ENCODE peak calls at places on chromosome 6, in seven cellular contexts. K, E, I, D, B, R and W are unnamed samples.

GRCh38 chr6:1024587-1024986 is 287.3 kb upstream of the FOXQ1 start:
- DNase-seq in K (no peak), E (no peak), I (no peak), D (no peak), B (peak; percentile 87), R (no peak), W (peak; percentile 17)

GRCh38 chr6:85126448-85127178 is 323.3 kb upstream of the NT5E start:
- DNase-seq in K (no peak), E (no peak), I (peak; percentile 80), D (peak; percentile 80), B (peak; percentile 11), R (no peak), W (peak; percentile 10)

GRCh38 chr6:4637691-4638433 is 138.3 kb upstream of the CDYL start:
- DNase-seq in K (no peak), E (no peak), I (no peak), D (no peak), B (no peak), R (no peak), W (no peak)

GRCh38 chr6:67535946-67536345 is 1099.1 kb upstream of the ADGRB3 start:
- DNase-seq in K (no peak), E (no peak), I (no peak), D (no peak), B (no peak), R (no peak), W (no peak)

GRCh38 chr6:43203029-43203717 is 21.2 kb downstream of the CUL9 start:
- DNase-seq in K (no peak), E (no peak), I (no peak), D (no peak), B (no peak), R (no peak), W (no peak)

GRCh38 chr6:25006565-25007001 is 70.8 kb upstream of the RIPOR2 start:
- DNase-seq in K (peak; percentile 24), E (no peak), I (no peak), D (no peak), B (no peak), R (no peak), W (peak; percentile 57)

GRCh38 chr6:2968600-2969135 is 2.7 kb downstream of the SERPINB6 start:
- DNase-seq in K (no peak), E (no peak), I (peak; percentile 42), D (no peak), B (no peak), R (no peak), W (no peak)

GRCh38 chr6:47076422-47077344 is 34.6 kb upstream of the ADGRF1 start:
- DNase-seq in K (no peak), E (no peak), I (no peak), D (no peak), B (no peak), R (no peak), W (peak; percentile 17)

GRCh38 chr6:121879149-121879548 is 443.7 kb downstream of the GJA1 start:
- DNase-seq in K (no peak), E (no peak), I (no peak), D (no peak), B (peak; percentile 71), R (no peak), W (no peak)

GRCh38 chr6:138000955-138001354 is 106.3 kb downstream of the PERP start:
- DNase-seq in K (no peak), E (no peak), I (no peak), D (no peak), B (no peak), R (no peak), W (no peak)